ENCODE peak calls at places on chromosomes 4 and X, in eight cellular contexts. C is K562, S is A549, W is ovary, X is sigmoid colon, Y is HepG2, N is stomach, U is H1. J is an unnamed sample.

GRCh38 chrX:65871671-65872311 is 168.1 kb downstream of the VSIG4 start:
- DNase-seq in C (peak), S (peak), U (peak), Y (peak), X (no peak), N (no peak), W (no peak), J (no peak)

GRCh38 chrX:20225488-20225833 is 41.2 kb downstream of the RPS6KA3 start:
- DNase-seq in N (no peak), U (no peak), S (no peak), C (no peak), W (no peak), X (no peak), Y (no peak), J (no peak)

GRCh38 chr4:156111706-156112105 is 158.0 kb upstream of the CTSO start:
- DNase-seq in N (no peak), U (no peak), X (no peak), S (no peak), Y (no peak), W (no peak), C (no peak), J (no peak)

GRCh38 chr4:3791910-3792542 is 25.8 kb downstream of the ADRA2C start:
- DNase-seq in W (peak), N (peak), Y (peak), X (no peak), C (peak), S (no peak), U (peak), J (no peak)

GRCh38 chrX:106499473-106499872 is 112.3 kb upstream of the RADX start:
- DNase-seq in C (no peak), S (no peak), N (no peak), X (no peak), W (no peak), U (no peak), Y (no peak), J (no peak)

GRCh38 chr4:25171451-25171850 is 11.2 kb upstream of the SEPSECS start:
- DNase-seq in X (no peak), C (no peak), U (no peak), S (no peak), W (no peak), N (no peak), Y (no peak), J (no peak)

GRCh38 chr4:144357970-144358369 is 217.5 kb upstream of the GYPA start:
- DNase-seq in X (no peak), S (no peak), U (no peak), W (no peak), N (no peak), C (no peak), Y (no peak), J (no peak)

GRCh38 chrX:155086202-155086840 is 15.0 kb downstream of the BRCC3 start:
- DNase-seq in W (no peak), X (no peak), U (peak), Y (peak), C (peak), S (peak), N (no peak), J (no peak)

GRCh38 chr4:60216752-60217151 is 983.4 kb upstream of the ADGRL3 start:
- DNase-seq in W (no peak), S (no peak), N (no peak), U (no peak), X (no peak), C (no peak), Y (no peak), J (no peak)

GRCh38 chr4:37885496-37885895 is 5.4 kb upstream of the TBC1D1 start:
- DNase-seq in Y (no peak), X (peak), S (no peak), N (no peak), U (no peak), C (no peak), W (no peak), J (no peak)

GRCh38 chr4:56755901-56756300 is 65.6 kb downstream of the SPINK2 start:
- DNase-seq in Y (no peak), W (no peak), N (no peak), C (no peak), S (no peak), X (no peak), U (no peak), J (no peak)

GRCh38 chr4:125389713-125390112 is 75.0 kb downstream of the FAT4 start:
- DNase-seq in S (no peak), U (no peak), X (no peak), C (no peak), W (no peak), Y (no peak), N (no peak), J (no peak)

GRCh38 chr4:167052631-167053085 is 181.6 kb downstream of the SPOCK3 start:
- DNase-seq in C (no peak), W (no peak), X (no peak), N (no peak), Y (no peak), U (no peak), S (no peak), J (no peak)

DNA sequence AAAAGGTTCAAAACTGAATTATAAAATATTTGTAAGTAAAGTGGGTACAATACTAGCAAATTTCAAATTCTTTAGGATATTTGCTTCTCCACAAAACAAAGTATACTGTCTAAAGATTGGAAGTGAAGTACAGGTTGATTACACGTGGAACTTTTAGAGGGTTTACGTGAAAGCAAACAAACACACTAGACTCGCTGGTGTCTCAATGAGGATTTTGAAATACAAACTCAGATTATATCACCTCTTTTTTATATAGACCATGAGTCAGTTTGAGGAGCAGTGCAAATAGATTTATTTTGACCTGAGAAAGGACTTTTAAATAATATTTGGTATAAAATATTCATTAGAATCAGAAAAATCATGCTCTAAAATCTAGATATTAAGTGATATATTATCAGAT is 185.0 kb downstream of the SPOCK3 start:
- DNase-seq in S (no peak), N (no peak), Y (no peak), W (no peak), U (no peak), X (no peak), C (no peak), J (no peak)
- TF ChIP-seq POLR2A in S (no peak), N (no peak), Y (no peak), W (no peak), U (no peak), X (no peak), C (no peak), J (no peak)

DNA sequence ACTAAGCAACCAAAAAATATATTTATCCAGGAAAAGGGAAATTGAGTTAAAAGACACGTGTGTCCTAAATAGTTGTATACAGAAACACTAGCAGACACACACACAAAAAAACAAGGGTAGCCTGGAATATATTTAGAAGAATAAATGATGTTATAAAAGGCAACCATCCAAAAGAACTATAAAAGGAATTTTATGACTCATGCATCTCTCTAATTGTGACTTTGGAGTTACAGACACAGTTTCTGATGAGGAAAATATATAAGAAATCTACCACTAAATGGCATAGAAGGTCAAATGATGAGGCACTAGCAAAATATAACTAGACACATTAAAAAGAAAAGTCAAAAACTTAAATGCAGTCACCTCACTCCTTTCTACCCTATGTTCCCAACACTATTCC is 793.7 kb upstream of the INTU start:
- DNase-seq in C (no peak), S (no peak), W (no peak), N (no peak), X (no peak), Y (no peak), U (no peak), J (no peak)
- TF ChIP-seq EP300 in C (no peak), S (no peak), W (no peak), N (no peak), X (no peak), Y (no peak), U (no peak), J (no peak)

DNA sequence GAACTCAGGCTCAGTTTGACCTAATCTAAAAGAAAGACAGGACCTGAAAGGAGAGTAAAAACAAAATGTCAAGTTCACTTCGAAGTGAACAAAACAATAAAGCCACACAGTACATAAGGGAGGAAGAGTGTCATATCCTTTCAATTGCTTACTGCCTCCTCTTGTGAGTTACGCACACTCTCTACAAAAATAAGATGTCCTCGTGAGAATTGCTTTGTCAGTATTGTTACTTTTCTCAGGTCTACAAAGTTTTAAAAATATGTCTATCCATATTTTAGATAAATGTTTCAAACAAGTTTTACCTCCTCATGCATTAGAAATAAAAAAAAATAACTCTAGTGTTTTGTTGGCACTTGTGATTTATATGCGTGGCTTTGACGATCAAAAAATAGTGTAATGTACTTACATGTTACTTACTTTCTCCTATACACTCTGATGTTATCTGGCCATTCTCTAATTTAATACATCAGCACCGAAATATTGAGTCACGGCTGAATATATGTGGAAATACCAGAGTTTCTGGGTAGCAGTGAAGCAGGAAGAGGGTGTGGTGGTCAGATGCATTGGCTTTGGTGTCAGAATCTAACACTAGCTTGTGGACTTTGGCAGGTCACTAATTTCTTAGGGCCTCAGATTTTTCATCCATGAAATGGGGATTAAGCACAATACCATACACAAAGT is 8.1 kb upstream of the MRPL1 start:
- DNase-seq in X (no peak), U (no peak), W (no peak), S (no peak), N (no peak), C (no peak), Y (no peak), J (no peak)
- TF ChIP-seq POLR2A in X (no peak), U (no peak), W (no peak), S (no peak), N (no peak), C (no peak), Y (no peak), J (no peak)

DNA sequence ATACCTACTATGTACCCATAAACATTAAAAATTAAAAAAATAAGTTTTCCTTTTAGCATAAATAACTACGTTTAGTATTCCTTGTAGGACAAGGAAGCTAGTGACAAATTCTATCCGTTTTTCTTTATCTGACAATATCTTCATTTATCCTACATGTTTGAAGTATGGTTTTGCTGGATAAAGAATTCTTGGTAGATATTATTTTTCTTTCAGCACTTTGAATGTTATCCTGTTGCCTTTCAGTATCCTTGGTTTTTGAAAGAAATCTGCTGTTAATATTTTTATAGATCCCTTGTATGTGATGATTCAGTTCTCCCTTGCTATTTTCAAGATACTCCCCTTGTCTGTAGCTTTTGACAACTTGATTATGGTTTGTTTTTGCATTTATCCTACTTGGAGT is 76.6 kb downstream of the CASK start:
- DNase-seq in Y (no peak), C (no peak), X (no peak), W (no peak), N (no peak), U (no peak), S (no peak), J (no peak)
- TF ChIP-seq EP300 in Y (no peak), C (no peak), X (no peak), W (no peak), N (no peak), U (no peak), S (no peak), J (no peak)

DNA sequence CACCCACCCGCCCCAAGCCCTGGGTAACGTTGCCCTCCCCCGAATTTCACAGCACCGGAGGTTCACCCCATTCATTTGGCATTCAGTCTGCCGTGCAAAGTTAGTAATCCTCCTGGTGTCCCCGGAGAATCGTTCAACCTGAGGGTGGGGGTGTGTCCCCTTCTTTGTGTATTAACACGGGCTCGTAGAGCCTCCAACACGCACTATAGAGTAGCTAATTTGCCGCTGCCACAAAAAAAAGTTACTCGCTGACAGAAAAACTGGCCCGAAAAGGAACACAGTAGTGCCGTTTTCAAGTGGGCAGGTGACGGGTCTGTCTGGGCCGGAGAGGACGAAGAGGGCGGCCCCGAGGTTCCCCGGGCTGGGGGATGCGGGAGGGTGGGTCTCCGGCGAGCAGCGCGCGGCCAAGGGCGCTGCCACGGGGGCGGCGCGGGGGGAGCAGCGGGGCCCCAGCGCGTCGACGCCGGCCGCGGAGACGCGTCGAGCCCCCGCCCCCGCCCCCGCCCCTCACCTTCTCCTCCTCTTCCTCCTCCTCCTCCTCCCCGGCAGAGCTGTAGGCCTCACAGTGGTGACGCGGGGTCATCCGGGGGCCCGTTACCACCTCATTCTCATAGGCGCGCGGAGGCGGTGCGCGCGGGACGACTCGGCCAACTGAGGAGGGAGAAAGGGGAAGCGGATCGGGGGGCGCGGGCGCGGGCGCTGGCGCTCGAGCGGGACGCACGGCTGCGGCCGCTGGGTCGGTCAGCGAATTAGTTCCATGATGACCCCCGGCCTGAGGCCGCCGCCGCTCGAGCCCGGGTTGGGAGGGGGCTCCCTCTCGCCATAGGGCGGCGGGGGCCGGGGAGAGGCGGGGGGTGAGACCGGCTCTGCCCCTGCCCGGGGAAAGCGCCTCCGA is 581 bp downstream of the CCNI start:
- DNase-seq in Y (peak), X (peak), U (peak), N (peak), W (peak), C (peak), S (no peak), J (peak)
- TF ChIP-seq POLR2A in Y (no peak), X (no peak), U (no peak), N (no peak), W (peak), C (no peak), S (peak), J (no peak)

GRCh38 chr4:184097240-184097619 is 120.4 kb downstream of the ENPP6 start:
- DNase-seq in C (peak), Y (no peak), N (peak), W (peak), U (peak), X (peak), S (no peak), J (peak)
- TF ChIP-seq EP300 in C (no peak), Y (no peak), N (no peak), W (no peak), U (no peak), X (no peak), S (no peak), J (no peak)